ENCODE peak calls at places on chromosomes 11 and 22, in nine cellular contexts. One of them, this sample, is unnamed.

GRCh38 chr11:96607890-96608558 is 218.2 kb downstream of the JRKL start:
- DNase-seq in left ventricle myocardium inferior: no peak
- DNase-seq in right atrium auricular region: no peak
- DNase-seq in neural progenitor cell: no peak
- DNase-seq in stomach: no peak
- DNase-seq in SK-N-SH: no peak
- DNase-seq in psoas muscle: no peak
- DNase-seq in fibroblast of lung: no peak
- DNase-seq in sigmoid colon: no peak
- DNase-seq in this sample: no peak

GRCh38 chr11:32302826-32303225 is 132.5 kb downstream of the WT1 start:
- DNase-seq in left ventricle myocardium inferior: no peak
- DNase-seq in right atrium auricular region: no peak
- DNase-seq in neural progenitor cell: no peak
- DNase-seq in stomach: no peak
- DNase-seq in SK-N-SH: no peak
- DNase-seq in psoas muscle: no peak
- DNase-seq in fibroblast of lung: no peak
- DNase-seq in sigmoid colon: no peak
- DNase-seq in this sample: no peak

GRCh38 chr22:23835773-23836144 is 3.0 kb downstream of the DERL3 start:
- DNase-seq in left ventricle myocardium inferior: peak; percentile 64
- DNase-seq in right atrium auricular region: no peak
- DNase-seq in neural progenitor cell: no peak
- DNase-seq in stomach: no peak
- DNase-seq in SK-N-SH: peak; percentile 8
- DNase-seq in psoas muscle: peak; percentile 75
- DNase-seq in fibroblast of lung: no peak
- DNase-seq in sigmoid colon: no peak
- DNase-seq in this sample: no peak

GRCh38 chr11:101881586-101881985 is 33.2 kb upstream of the CEP126 start:
- DNase-seq in left ventricle myocardium inferior: no peak
- DNase-seq in right atrium auricular region: no peak
- DNase-seq in neural progenitor cell: no peak
- DNase-seq in stomach: no peak
- DNase-seq in SK-N-SH: no peak
- DNase-seq in psoas muscle: no peak
- DNase-seq in fibroblast of lung: no peak
- DNase-seq in sigmoid colon: no peak
- DNase-seq in this sample: no peak

GRCh38 chr22:47390026-47390970 is 627.8 kb downstream of the TBC1D22A start:
- DNase-seq in left ventricle myocardium inferior: no peak
- DNase-seq in right atrium auricular region: no peak
- DNase-seq in neural progenitor cell: no peak
- DNase-seq in stomach: no peak
- DNase-seq in SK-N-SH: no peak
- DNase-seq in psoas muscle: no peak
- DNase-seq in fibroblast of lung: no peak
- DNase-seq in sigmoid colon: peak; percentile 40
- DNase-seq in this sample: no peak

GRCh38 chr11:61718613-61719302 is 33.7 kb upstream of the MYRF start:
- DNase-seq in left ventricle myocardium inferior: peak; percentile 51
- DNase-seq in right atrium auricular region: no peak
- DNase-seq in neural progenitor cell: peak; percentile 85
- DNase-seq in stomach: no peak
- DNase-seq in SK-N-SH: peak; percentile 96
- DNase-seq in psoas muscle: no peak
- DNase-seq in fibroblast of lung: peak; percentile 80
- DNase-seq in sigmoid colon: peak; percentile 85
- DNase-seq in this sample: no peak

GRCh38 chr11:2130881-2131352 is 8.3 kb downstream of the IGF2 start:
- DNase-seq in left ventricle myocardium inferior: no peak
- DNase-seq in right atrium auricular region: no peak
- DNase-seq in neural progenitor cell: no peak
- DNase-seq in stomach: no peak
- DNase-seq in SK-N-SH: no peak
- DNase-seq in psoas muscle: peak; percentile 36
- DNase-seq in fibroblast of lung: no peak
- DNase-seq in sigmoid colon: no peak
- DNase-seq in this sample: no peak

GRCh38 chr11:34840736-34841386 is 75.3 kb downstream of the APIP start:
- DNase-seq in left ventricle myocardium inferior: no peak
- DNase-seq in right atrium auricular region: no peak
- DNase-seq in neural progenitor cell: peak; percentile 46
- DNase-seq in stomach: peak; percentile 28
- DNase-seq in SK-N-SH: peak; percentile 12
- DNase-seq in psoas muscle: no peak
- DNase-seq in fibroblast of lung: peak; percentile 15
- DNase-seq in sigmoid colon: no peak
- DNase-seq in this sample: no peak

DNA sequence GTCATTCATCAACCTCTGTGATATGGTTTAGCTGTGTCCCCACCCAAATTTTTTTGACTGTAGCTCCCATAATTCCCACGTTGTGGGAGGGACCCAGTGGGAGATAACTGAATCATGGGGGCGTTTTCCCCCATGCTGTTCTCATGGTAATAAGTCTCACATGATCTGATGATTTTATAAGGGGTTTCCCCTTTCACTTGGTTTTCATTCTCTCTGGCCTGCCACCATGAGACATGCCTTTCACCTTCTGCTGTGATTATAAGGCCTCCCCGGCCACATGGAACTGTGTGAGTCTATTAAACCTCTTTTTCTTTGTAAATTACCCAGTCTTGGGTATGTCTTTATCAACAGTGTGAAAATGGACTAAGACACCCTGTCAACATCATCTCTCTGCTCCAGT is 8.8 kb downstream of the CENATAC start:
- DNase-seq in left ventricle myocardium inferior: no peak
- DNase-seq in right atrium auricular region: no peak
- DNase-seq in neural progenitor cell: no peak
- DNase-seq in stomach: no peak
- DNase-seq in SK-N-SH: no peak
- DNase-seq in psoas muscle: no peak
- DNase-seq in fibroblast of lung: no peak
- DNase-seq in sigmoid colon: peak; percentile 12
- DNase-seq in this sample: no peak
- H3K36me3 ChIP-seq in left ventricle myocardium inferior: peaks cover 90% of the 10 kb centered on the region
- H3K36me3 ChIP-seq in right atrium auricular region: peaks cover 61% of the 10 kb centered on the region
- H3K36me3 ChIP-seq in neural progenitor cell: peaks cover 2% of the 10 kb centered on the region
- H3K36me3 ChIP-seq in stomach: peaks cover 91% of the 10 kb centered on the region
- H3K36me3 ChIP-seq in SK-N-SH: peaks cover 45% of the 10 kb centered on the region
- H3K36me3 ChIP-seq in psoas muscle: no peaks in the 10 kb centered on the region
- H3K36me3 ChIP-seq in fibroblast of lung: peaks cover 3% of the 10 kb centered on the region
- H3K36me3 ChIP-seq in sigmoid colon: peaks cover 12% of the 10 kb centered on the region
- H3K36me3 ChIP-seq in this sample: no peaks in the 10 kb centered on the region

GRCh38 chr11:36092314-36093030 is 148.6 kb downstream of the LDLRAD3 start:
- DNase-seq in left ventricle myocardium inferior: no peak
- DNase-seq in right atrium auricular region: no peak
- DNase-seq in neural progenitor cell: no peak
- DNase-seq in stomach: no peak
- DNase-seq in SK-N-SH: no peak
- DNase-seq in psoas muscle: no peak
- DNase-seq in fibroblast of lung: no peak
- DNase-seq in sigmoid colon: no peak
- DNase-seq in this sample: no peak

GRCh38 chr11:36089920-36090319 is 146.1 kb downstream of the LDLRAD3 start:
- DNase-seq in left ventricle myocardium inferior: no peak
- DNase-seq in right atrium auricular region: no peak
- DNase-seq in neural progenitor cell: no peak
- DNase-seq in stomach: no peak
- DNase-seq in SK-N-SH: no peak
- DNase-seq in psoas muscle: no peak
- DNase-seq in fibroblast of lung: no peak
- DNase-seq in sigmoid colon: no peak
- DNase-seq in this sample: no peak

GRCh38 chr11:36088234-36088975 is 144.5 kb downstream of the LDLRAD3 start:
- DNase-seq in left ventricle myocardium inferior: no peak
- DNase-seq in right atrium auricular region: no peak
- DNase-seq in neural progenitor cell: no peak
- DNase-seq in stomach: no peak
- DNase-seq in SK-N-SH: no peak
- DNase-seq in psoas muscle: no peak
- DNase-seq in fibroblast of lung: peak; percentile 55
- DNase-seq in sigmoid colon: no peak
- DNase-seq in this sample: no peak

GRCh38 chr11:36091256-36091811 is 147.5 kb downstream of the LDLRAD3 start:
- DNase-seq in left ventricle myocardium inferior: no peak
- DNase-seq in right atrium auricular region: no peak
- DNase-seq in neural progenitor cell: no peak
- DNase-seq in stomach: no peak
- DNase-seq in SK-N-SH: no peak
- DNase-seq in psoas muscle: no peak
- DNase-seq in fibroblast of lung: peak; percentile 95
- DNase-seq in sigmoid colon: no peak
- DNase-seq in this sample: no peak

DNA sequence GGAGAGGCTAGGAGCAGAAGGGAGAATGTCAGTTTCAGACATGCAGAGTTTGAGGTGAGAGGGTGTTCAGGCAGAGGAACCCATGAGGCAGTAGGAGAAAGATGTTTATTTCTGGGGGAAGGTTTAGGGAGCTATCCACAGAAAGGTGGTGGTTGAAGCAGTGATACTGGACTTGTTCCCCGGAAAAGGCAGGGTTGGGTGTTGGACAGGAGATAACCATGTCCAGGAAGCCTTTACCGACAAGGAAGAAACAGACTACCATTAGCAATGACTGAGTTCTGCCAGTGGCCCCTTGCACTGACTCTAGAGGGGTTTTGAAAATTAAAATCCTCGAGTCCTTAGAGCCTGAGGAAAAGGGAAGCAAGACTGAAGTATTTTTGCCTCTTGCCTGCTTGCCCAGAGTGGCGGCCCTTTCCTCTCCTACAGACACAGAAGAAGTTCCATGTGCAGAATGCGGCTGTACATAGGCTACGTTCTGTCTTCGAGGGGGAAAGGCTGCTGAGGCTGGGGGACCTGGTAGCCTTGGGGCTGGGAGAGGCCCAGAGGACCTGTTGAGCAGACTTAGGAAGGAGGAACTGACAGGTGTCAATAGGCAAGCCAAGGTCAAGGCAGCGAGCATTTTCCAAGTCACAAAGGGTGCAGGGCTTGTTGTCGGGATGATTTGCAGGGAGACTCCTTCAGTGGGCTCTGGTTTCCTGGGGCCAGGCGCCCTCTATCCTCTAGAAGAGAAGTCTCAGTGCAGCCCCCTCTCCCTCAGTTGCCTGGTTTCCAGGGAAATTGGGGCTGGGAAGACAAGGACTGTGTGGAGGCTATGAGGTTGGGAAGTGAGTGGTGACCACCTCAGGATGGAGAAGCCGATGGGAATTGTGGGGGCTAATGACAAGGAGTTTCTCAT is 146.7 kb downstream of the LDLRAD3 start:
- DNase-seq in left ventricle myocardium inferior: no peak
- DNase-seq in right atrium auricular region: no peak
- DNase-seq in neural progenitor cell: no peak
- DNase-seq in stomach: no peak
- DNase-seq in SK-N-SH: no peak
- DNase-seq in psoas muscle: no peak
- DNase-seq in fibroblast of lung: no peak
- DNase-seq in sigmoid colon: no peak
- DNase-seq in this sample: no peak
- TF ChIP-seq CTCF in left ventricle myocardium inferior: no peak
- TF ChIP-seq CTCF in right atrium auricular region: no peak
- TF ChIP-seq CTCF in neural progenitor cell: peak; percentile 33
- TF ChIP-seq CTCF in stomach: no peak
- TF ChIP-seq CTCF in SK-N-SH: no peak
- TF ChIP-seq CTCF in psoas muscle: no peak
- TF ChIP-seq CTCF in fibroblast of lung: no peak
- TF ChIP-seq CTCF in sigmoid colon: no peak
- TF ChIP-seq CTCF in this sample: no peak

DNA sequence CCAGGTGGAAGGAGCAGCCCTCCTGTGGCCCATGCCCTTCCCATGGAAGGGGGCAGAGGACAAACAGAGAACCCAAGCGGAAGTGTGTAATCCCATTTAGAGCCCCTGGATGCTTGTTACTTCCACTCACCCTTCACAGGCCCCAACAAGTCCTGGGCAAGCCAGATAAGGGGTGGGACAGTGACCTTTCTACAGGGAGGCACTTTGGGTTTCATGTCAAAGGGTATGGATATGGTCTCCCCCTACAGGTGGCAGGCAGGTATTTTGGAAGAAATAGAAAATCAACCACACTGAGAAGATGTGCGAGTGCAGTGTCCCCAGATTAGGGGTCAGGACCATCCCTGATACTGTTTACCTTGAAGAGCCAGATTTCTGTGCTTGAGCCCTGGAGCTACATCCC is 11.4 kb downstream of the MPEG1 start:
- DNase-seq in left ventricle myocardium inferior: no peak
- DNase-seq in right atrium auricular region: no peak
- DNase-seq in neural progenitor cell: no peak
- DNase-seq in stomach: no peak
- DNase-seq in SK-N-SH: no peak
- DNase-seq in psoas muscle: no peak
- DNase-seq in fibroblast of lung: no peak
- DNase-seq in sigmoid colon: no peak
- DNase-seq in this sample: no peak
- H3K36me3 ChIP-seq in left ventricle myocardium inferior: no peaks in the 10 kb centered on the region
- H3K36me3 ChIP-seq in right atrium auricular region: peaks cover 7% of the 10 kb centered on the region
- H3K36me3 ChIP-seq in neural progenitor cell: peaks cover 6% of the 10 kb centered on the region
- H3K36me3 ChIP-seq in stomach: peaks cover 74% of the 10 kb centered on the region
- H3K36me3 ChIP-seq in SK-N-SH: no peaks in the 10 kb centered on the region
- H3K36me3 ChIP-seq in psoas muscle: no peaks in the 10 kb centered on the region
- H3K36me3 ChIP-seq in fibroblast of lung: no peaks in the 10 kb centered on the region
- H3K36me3 ChIP-seq in sigmoid colon: no peaks in the 10 kb centered on the region
- H3K36me3 ChIP-seq in this sample: peaks cover 5% of the 10 kb centered on the region

GRCh38 chr22:36332623-36333331 is 55.0 kb downstream of the MYH9 start:
- DNase-seq in left ventricle myocardium inferior: no peak
- DNase-seq in right atrium auricular region: no peak
- DNase-seq in neural progenitor cell: no peak
- DNase-seq in stomach: peak; percentile 73
- DNase-seq in SK-N-SH: no peak
- DNase-seq in psoas muscle: no peak
- DNase-seq in fibroblast of lung: peak; percentile 91
- DNase-seq in sigmoid colon: no peak
- DNase-seq in this sample: no peak

GRCh38 chr22:36333632-36334031 is 54.1 kb downstream of the MYH9 start:
- DNase-seq in left ventricle myocardium inferior: no peak
- DNase-seq in right atrium auricular region: no peak
- DNase-seq in neural progenitor cell: no peak
- DNase-seq in stomach: peak; percentile 69
- DNase-seq in SK-N-SH: no peak
- DNase-seq in psoas muscle: no peak
- DNase-seq in fibroblast of lung: no peak
- DNase-seq in sigmoid colon: no peak
- DNase-seq in this sample: no peak

GRCh38 chr22:36335621-36336020 is 52.1 kb downstream of the MYH9 start:
- DNase-seq in left ventricle myocardium inferior: no peak
- DNase-seq in right atrium auricular region: no peak
- DNase-seq in neural progenitor cell: no peak
- DNase-seq in stomach: no peak
- DNase-seq in SK-N-SH: no peak
- DNase-seq in psoas muscle: no peak
- DNase-seq in fibroblast of lung: no peak
- DNase-seq in sigmoid colon: no peak
- DNase-seq in this sample: no peak

GRCh38 chr22:36334838-36335603 is 52.7 kb downstream of the MYH9 start:
- DNase-seq in left ventricle myocardium inferior: no peak
- DNase-seq in right atrium auricular region: no peak
- DNase-seq in neural progenitor cell: peak; percentile 78
- DNase-seq in stomach: no peak
- DNase-seq in SK-N-SH: no peak
- DNase-seq in psoas muscle: no peak
- DNase-seq in fibroblast of lung: peak; percentile 90
- DNase-seq in sigmoid colon: peak; percentile 89
- DNase-seq in this sample: no peak

DNA sequence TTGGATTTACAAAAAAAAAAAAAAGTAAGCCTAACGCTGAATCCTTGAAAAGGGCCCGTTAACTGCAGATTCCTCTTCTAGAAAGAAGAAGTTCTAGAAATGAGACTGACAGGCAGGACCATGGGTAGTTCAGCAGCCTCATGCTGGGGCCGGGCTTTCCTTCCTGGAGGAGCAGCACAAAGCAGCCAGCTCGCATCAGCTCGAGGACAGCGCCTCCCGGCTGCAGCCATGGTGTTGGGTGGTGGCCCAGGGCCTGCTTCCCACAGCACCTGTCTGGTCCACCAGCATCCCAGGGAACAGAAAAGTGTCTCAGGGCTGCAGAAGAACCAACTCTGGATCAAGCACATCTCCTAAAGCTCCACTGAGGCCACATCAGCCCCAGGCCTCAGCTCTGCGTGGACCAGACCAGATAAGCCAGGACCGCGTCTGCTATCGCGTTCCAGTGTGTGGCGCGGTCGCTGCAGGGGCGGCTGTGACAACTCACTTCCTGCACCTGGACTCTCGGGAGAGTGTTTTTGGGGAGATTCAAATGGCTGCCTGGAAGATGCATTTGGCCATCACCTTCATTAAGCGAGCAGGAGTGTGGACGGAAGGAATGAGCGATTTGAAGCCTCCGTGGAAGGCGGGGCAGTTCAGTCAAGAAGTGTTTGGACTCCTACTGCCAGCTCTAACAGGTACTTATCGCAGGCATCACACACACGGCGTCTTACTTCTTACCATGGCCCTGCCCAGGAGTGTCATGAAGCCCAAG is 53.5 kb downstream of the MYH9 start:
- DNase-seq in left ventricle myocardium inferior: peak; percentile 61
- DNase-seq in right atrium auricular region: no peak
- DNase-seq in neural progenitor cell: peak; percentile 45
- DNase-seq in stomach: no peak
- DNase-seq in SK-N-SH: no peak
- DNase-seq in psoas muscle: no peak
- DNase-seq in fibroblast of lung: peak; percentile 46
- DNase-seq in sigmoid colon: peak; percentile 85
- DNase-seq in this sample: no peak
- TF ChIP-seq CTCF in left ventricle myocardium inferior: peak; percentile 37
- TF ChIP-seq CTCF in right atrium auricular region: no peak
- TF ChIP-seq CTCF in neural progenitor cell: peak; percentile 14
- TF ChIP-seq CTCF in stomach: no peak
- TF ChIP-seq CTCF in SK-N-SH: peak; percentile 40
- TF ChIP-seq CTCF in psoas muscle: peak; percentile 3
- TF ChIP-seq CTCF in fibroblast of lung: no peak
- TF ChIP-seq CTCF in sigmoid colon: no peak
- TF ChIP-seq CTCF in this sample: no peak

This sample was measured in breast epithelium.